ENCODE peak calls at places on chromosomes 16 and 17, in four cellular contexts. H, Y, Q and N are unnamed samples.

GRCh38 chr16:67326115-67326471 is 448 bp downstream of the KCTD19 start:
- DNase-seq in H (no peak), Y (no peak), Q (no peak), N (no peak)

GRCh38 chr16:70529051-70529777 is 5.6 kb downstream of the SF3B3 start:
- DNase-seq in H (no peak), Y (no peak), Q (peak; percentile 79), N (no peak)

GRCh38 chr16:89159850-89160354 is 11.6 kb upstream of the CDH15 start:
- DNase-seq in H (no peak), Y (no peak), Q (no peak), N (no peak)

GRCh38 chr17:81057079-81057730 is 22.3 kb downstream of the BAIAP2 start:
- DNase-seq in H (peak; percentile 67), Y (peak; percentile 55), Q (peak; percentile 77), N (no peak)

GRCh38 chr17:61955621-61956020 is 27.8 kb upstream of the INTS2 start:
- DNase-seq in H (no peak), Y (no peak), Q (no peak), N (no peak)

GRCh38 chr16:89033304-89033703 is 56.3 kb upstream of the CBFA2T3 start:
- DNase-seq in H (no peak), Y (no peak), Q (no peak), N (no peak)

GRCh38 chr17:63382136-63382535 is 64.0 kb downstream of the CYB561 start:
- DNase-seq in H (no peak), Y (no peak), Q (peak; percentile 38), N (no peak)

GRCh38 chr16:750454-750853 is 9.7 kb upstream of the CIAO3 start:
- DNase-seq in H (no peak), Y (no peak), Q (no peak), N (no peak)

GRCh38 chr17:40873801-40874200 is 6.8 kb upstream of the KRT12 start:
- DNase-seq in H (no peak), Y (no peak), Q (no peak), N (no peak)

GRCh38 chr17:42178817-42179216 is 2.1 kb downstream of the KCNH4 start:
- DNase-seq in H (no peak), Y (no peak), Q (no peak), N (no peak)

GRCh38 chr17:4186244-4186920 is 43.4 kb downstream of the CYB5D2 start:
- DNase-seq in H (no peak), Y (no peak), Q (peak; percentile 48), N (no peak)

GRCh38 chr17:59454633-59455105 is 110.7 kb upstream of the DHX40 start:
- DNase-seq in H (no peak), Y (no peak), Q (peak; percentile 10), N (no peak)

GRCh38 chr16:74500907-74501306 is 79.6 kb upstream of the CLEC18B start:
- DNase-seq in H (no peak), Y (no peak), Q (no peak), N (no peak)

GRCh38 chr16:23188911-23189310 is 6.4 kb downstream of the SCNN1G start:
- DNase-seq in H (no peak), Y (no peak), Q (no peak), N (no peak)

GRCh38 chr16:53881371-53881770 is 177.4 kb downstream of the FTO start:
- DNase-seq in H (no peak), Y (no peak), Q (peak; percentile 90), N (no peak)

GRCh38 chr17:81334419-81334896 is 39.4 kb upstream of the SLC38A10 start:
- DNase-seq in H (no peak), Y (no peak), Q (no peak), N (no peak)

GRCh38 chr17:81144423-81144781 is 20.9 kb upstream of the PVALEF start:
- DNase-seq in H (no peak), Y (no peak), Q (no peak), N (no peak)

GRCh38 chr16:84268661-84269060 is 26.0 kb upstream of the WFDC1 start:
- DNase-seq in H (no peak), Y (no peak), Q (no peak), N (no peak)

GRCh38 chr17:18033442-18034099 is 5.4 kb downstream of the ATPAF2 start:
- DNase-seq in H (peak; percentile 74), Y (no peak), Q (peak; percentile 90), N (peak; percentile 57)

GRCh38 chr17:64084940-64085649 is 44.8 kb downstream of the ERN1 start:
- DNase-seq in H (no peak), Y (no peak), Q (peak; percentile 33), N (no peak)

GRCh38 chr17:77793146-77793887 is 165.2 kb upstream of the TNRC6C start:
- DNase-seq in H (no peak), Y (no peak), Q (no peak), N (no peak)

GRCh38 chr17:41498276-41498675 is 7.1 kb downstream of the KRT13 start:
- DNase-seq in H (no peak), Y (no peak), Q (peak; percentile 3), N (no peak)

GRCh38 chr17:42179335-42179734 is 1.6 kb downstream of the KCNH4 start:
- DNase-seq in H (no peak), Y (no peak), Q (no peak), N (no peak)

GRCh38 chr17:493666-494065 is 141.1 kb upstream of the RPH3AL start:
- DNase-seq in H (no peak), Y (no peak), Q (no peak), N (no peak)

GRCh38 chr17:51445934-51446333 is 185.6 kb downstream of the UTP18 start:
- DNase-seq in H (no peak), Y (no peak), Q (no peak), N (no peak)

GRCh38 chr17:13253746-13254410 is 236.1 kb upstream of the ELAC2 start:
- DNase-seq in H (no peak), Y (no peak), Q (no peak), N (no peak)

GRCh38 chr17:10337976-10338375 is 34.8 kb downstream of the MYH13 start:
- DNase-seq in H (no peak), Y (no peak), Q (peak; percentile 92), N (no peak)

GRCh38 chr17:74089869-74090464 is 113.5 kb upstream of the RPL38 start:
- DNase-seq in H (peak; percentile 72), Y (peak; percentile 26), Q (peak; percentile 64), N (peak; percentile 9)

GRCh38 chr17:7886227-7887037 is 2.2 kb upstream of the CHD3 start:
- DNase-seq in H (peak; percentile 27), Y (peak; percentile 30), Q (no peak), N (no peak)

GRCh38 chr17:67276075-67276474 is 31.1 kb upstream of the HELZ start:
- DNase-seq in H (no peak), Y (no peak), Q (no peak), N (no peak)

GRCh38 chr17:6910987-6911603 is 79.6 kb upstream of the TEKT1 start:
- DNase-seq in H (no peak), Y (no peak), Q (peak; percentile 64), N (peak; percentile 15)